ENCODE peak calls at places on chromosomes 13 and 19, in nine cellular contexts. O, X, U, Z, P, B, L, I and R are unnamed samples.

GRCh38 chr19:46607441-46607841 is 6.3 kb downstream of the CALM3 start:
- DNase-seq in O (no peak), X (no peak), U (peak), Z (no peak), P (no peak), B (no peak), L (no peak), I (no peak), R (no peak)

GRCh38 chr19:34418300-34418699 is 9.9 kb upstream of the UBA2 start:
- DNase-seq in O (no peak), X (no peak), U (no peak), Z (no peak), P (no peak), B (no peak), L (no peak), I (no peak), R (no peak)

GRCh38 chr19:41309225-41310030 is 544 bp upstream of the CCDC97 start:
- DNase-seq in O (no peak), X (no peak), U (no peak), Z (no peak), P (no peak), B (peak), L (peak), I (no peak), R (no peak)

GRCh38 chr19:42634409-42635232 is 39.9 kb upstream of the CEACAM8 start:
- DNase-seq in O (peak), X (no peak), U (peak), Z (peak), P (no peak), B (peak), L (peak), I (peak), R (no peak)

GRCh38 chr13:110915057-110915873 is at the start of gene ANKRD10:
- DNase-seq in O (peak), X (peak), U (peak), Z (peak), P (peak), B (peak), L (peak), I (peak), R (peak)

GRCh38 chr13:73228546-73228945 is 169.7 kb downstream of the KLF5 start:
- DNase-seq in O (no peak), X (no peak), U (no peak), Z (no peak), P (no peak), B (no peak), L (no peak), I (no peak), R (no peak)

GRCh38 chr13:39038569-39038898 is 278 bp downstream of the NHLRC3 start:
- DNase-seq in O (no peak), X (no peak), U (peak), Z (no peak), P (no peak), B (peak), L (no peak), I (no peak), R (no peak)

GRCh38 chr19:24000656-24001055 is 86.0 kb downstream of the ZNF726 start:
- DNase-seq in O (no peak), X (no peak), U (no peak), Z (no peak), P (no peak), B (no peak), L (no peak), I (no peak), R (no peak)

GRCh38 chr13:40275636-40276035 is 390.8 kb downstream of the FOXO1 start:
- DNase-seq in O (no peak), X (no peak), U (no peak), Z (no peak), P (no peak), B (peak), L (peak), I (no peak), R (no peak)

GRCh38 chr13:76845865-76846264 is 40.3 kb downstream of the KCTD12 start:
- DNase-seq in O (no peak), X (no peak), U (no peak), Z (no peak), P (no peak), B (no peak), L (no peak), I (no peak), R (no peak)

GRCh38 chr13:90974249-90974954 is 373.1 kb upstream of the MIR17HG start:
- DNase-seq in O (no peak), X (no peak), U (no peak), Z (no peak), P (no peak), B (no peak), L (no peak), I (no peak), R (no peak)

GRCh38 chr19:42441047-42441440 is 1.7 kb downstream of the CXCL17 start:
- DNase-seq in O (peak), X (no peak), U (no peak), Z (no peak), P (no peak), B (no peak), L (no peak), I (no peak), R (no peak)

GRCh38 chr13:26508885-26509284 is 48.6 kb upstream of the WASF3 start:
- DNase-seq in O (peak), X (no peak), U (peak), Z (peak), P (peak), B (peak), L (peak), I (peak), R (no peak)

GRCh38 chr19:7822910-7823515 is 7.0 kb upstream of the EVI5L start:
- DNase-seq in O (no peak), X (no peak), U (no peak), Z (no peak), P (no peak), B (no peak), L (no peak), I (no peak), R (no peak)

GRCh38 chr13:49217962-49218492 is 2.1 kb upstream of the MLNR start:
- DNase-seq in O (no peak), X (no peak), U (no peak), Z (no peak), P (no peak), B (no peak), L (no peak), I (no peak), R (no peak)

GRCh38 chr19:6519289-6519688 is 11.5 kb upstream of the TNFSF9 start:
- DNase-seq in O (no peak), X (peak), U (no peak), Z (no peak), P (no peak), B (peak), L (peak), I (no peak), R (peak)

GRCh38 chr13:21015284-21015683 is 46.1 kb downstream of the LATS2 start:
- DNase-seq in O (no peak), X (no peak), U (no peak), Z (no peak), P (no peak), B (no peak), L (no peak), I (no peak), R (no peak)

GRCh38 chr13:25095862-25096453 is at the start of gene PABPC3:
- DNase-seq in O (no peak), X (no peak), U (no peak), Z (no peak), P (no peak), B (peak), L (peak), I (no peak), R (no peak)

GRCh38 chr13:100604909-100605308 is 16.3 kb upstream of the GGACT start:
- DNase-seq in O (no peak), X (no peak), U (no peak), Z (no peak), P (no peak), B (no peak), L (no peak), I (no peak), R (no peak)

GRCh38 chr19:41696402-41697197 is 8.5 kb upstream of the CEACAM7 start:
- DNase-seq in O (peak), X (no peak), U (peak), Z (no peak), P (no peak), B (no peak), L (no peak), I (no peak), R (no peak)

GRCh38 chr19:51710163-51710562 is 13.6 kb downstream of the HAS1 start:
- DNase-seq in O (no peak), X (no peak), U (no peak), Z (no peak), P (no peak), B (peak), L (no peak), I (no peak), R (no peak)

GRCh38 chr13:32731576-32731975 is 145.3 kb downstream of the PDS5B start:
- DNase-seq in O (no peak), X (no peak), U (no peak), Z (no peak), P (no peak), B (peak), L (peak), I (no peak), R (no peak)

DNA sequence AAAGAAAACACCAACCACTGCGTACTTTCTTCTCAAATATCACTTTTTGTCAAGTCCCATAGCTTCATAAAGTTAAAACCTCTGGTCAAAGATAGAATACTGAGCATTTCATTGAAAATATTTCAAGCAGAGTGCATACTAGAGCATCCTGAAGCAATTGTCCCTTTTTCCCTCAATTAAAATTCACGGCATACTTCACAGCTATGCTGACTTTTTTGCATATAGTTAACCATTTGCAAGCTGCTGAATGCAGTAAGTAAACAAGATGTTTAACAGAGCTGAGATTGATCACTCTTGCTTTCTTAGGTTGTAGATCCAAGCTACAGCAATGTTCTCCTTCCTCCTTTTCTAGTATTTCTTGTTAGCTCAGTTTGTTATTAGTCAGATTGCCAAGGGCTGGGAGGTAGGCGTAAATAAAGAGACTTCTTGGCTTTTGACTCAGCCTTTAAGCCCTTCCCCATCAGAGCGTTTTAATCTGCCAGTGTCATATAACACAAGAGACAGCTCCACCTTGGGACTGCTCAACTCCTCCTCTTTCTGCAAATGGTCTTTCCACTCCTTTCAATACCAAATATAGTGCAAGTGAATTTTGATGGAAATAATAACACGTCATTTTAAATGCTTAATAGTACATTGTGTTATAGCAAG is at the start of gene SLITRK6:
- DNase-seq in O (no peak), X (peak), U (no peak), Z (no peak), P (no peak), B (no peak), L (peak), I (no peak), R (no peak)
- TF ChIP-seq CTCF in O (no peak), X (peak), U (no peak), Z (no peak), P (no peak), B (no peak), L (no peak), I (no peak), R (no peak)

DNA sequence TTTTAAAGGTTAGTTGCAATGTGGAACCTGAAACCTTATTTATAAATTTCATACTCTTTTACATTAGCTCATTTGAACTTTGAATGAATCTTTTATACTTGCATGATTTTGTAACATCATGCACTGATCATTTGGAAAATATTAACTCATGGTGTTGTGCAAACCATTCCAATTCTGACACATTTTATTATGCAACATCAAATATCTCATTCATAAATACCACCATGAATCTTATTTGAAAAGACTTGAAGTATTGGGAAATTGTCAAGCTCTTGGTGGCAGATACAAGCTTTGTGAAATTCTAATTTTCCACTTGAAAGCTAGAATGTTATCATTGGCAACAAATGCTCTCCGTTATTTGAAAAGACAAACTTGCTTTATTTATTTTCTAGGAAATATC is 379.9 kb upstream of the PCDH20 start:
- DNase-seq in O (no peak), X (peak), U (no peak), Z (no peak), P (no peak), B (no peak), L (peak), I (no peak), R (no peak)
- H3K4me3 ChIP-seq in O (no peak), X (no peak), U (no peak), Z (no peak), P (no peak), B (no peak), L (no peak), I (no peak), R (no peak)

GRCh38 chr19:45601115-45601514 is 897 bp downstream of the GPR4 start:
- DNase-seq in O (no peak), X (no peak), U (no peak), Z (no peak), P (no peak), B (no peak), L (no peak), I (no peak), R (no peak)

GRCh38 chr19:45600340-45600885 is 1.6 kb downstream of the GPR4 start:
- DNase-seq in O (no peak), X (no peak), U (no peak), Z (no peak), P (no peak), B (no peak), L (no peak), I (no peak), R (no peak)

GRCh38 chr19:45597425-45598111 is 4.4 kb downstream of the GPR4 start:
- DNase-seq in O (no peak), X (no peak), U (no peak), Z (no peak), P (no peak), B (no peak), L (no peak), I (no peak), R (no peak)

GRCh38 chr19:45598267-45599011 is 3.6 kb downstream of the GPR4 start:
- DNase-seq in O (no peak), X (no peak), U (no peak), Z (no peak), P (peak), B (no peak), L (no peak), I (no peak), R (no peak)

DNA sequence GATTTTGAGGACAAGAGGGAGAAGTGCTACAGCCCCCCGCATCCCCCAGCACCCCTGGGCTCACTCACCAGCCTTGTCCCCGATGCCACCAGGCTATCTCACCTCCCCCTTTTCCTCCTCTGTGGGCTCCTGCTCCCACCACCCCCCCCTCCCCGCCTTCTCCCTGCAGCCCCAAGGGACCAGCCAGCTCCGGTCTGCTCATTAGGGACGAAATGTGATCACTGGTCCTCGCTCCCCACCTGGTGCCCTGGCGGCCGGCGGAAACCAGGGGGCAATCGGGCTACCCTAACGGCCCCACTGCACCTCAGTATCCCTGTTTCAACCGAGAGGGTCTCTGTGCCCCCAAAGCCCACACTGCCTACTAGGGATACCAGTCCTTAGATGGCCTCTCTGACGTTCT is 2.7 kb downstream of the GPR4 start:
- DNase-seq in O (no peak), X (no peak), U (no peak), Z (no peak), P (no peak), B (no peak), L (no peak), I (no peak), R (no peak)
- TF ChIP-seq CTCF in O (no peak), X (no peak), U (no peak), Z (no peak), P (no peak), B (no peak), L (no peak), I (no peak), R (no peak)

GRCh38 chr19:18789883-18790565 is 1.1 kb downstream of the COMP start:
- DNase-seq in O (no peak), X (no peak), U (no peak), Z (no peak), P (no peak), B (no peak), L (no peak), I (no peak), R (no peak)
- H3K4me3 ChIP-seq in O (peak), X (no peak), U (no peak), Z (peak), P (peak), B (peak), L (no peak), I (no peak), R (no peak)